ENCODE peak calls at places on chromosomes 11 and 22, in nine cellular contexts. One of them, this sample, is unnamed.

GRCh38 chr11:67644472-67645418 is 5.2 kb upstream of the TBX10 start:
- DNase-seq in pulmonary artery endothelial cell: no peak
- DNase-seq in activated T-helper 1 cell treated with anti-CD3 and anti-CD28 coated beads, Interleukin-12 subunit alpha, Interleukin-12 subunit beta, Interleukin-2, Interleukin-4 antibody, amounts not matched to agents 30 ng/mL and 10 ng/mL and 1 ng/mL, durations not matched to agents 14 hours and 24 hours and 36 hours: no peak
- DNase-seq in Ammon's horn: no peak
- DNase-seq in type B pancreatic cell: no peak
- DNase-seq in stimulated activated naive CD8-positive, alpha-beta T cell treated with anti-CD3 and anti-CD28 coated beads, Interleukin-15, amount 100 ng/mL, for 72 hours: no peak
- DNase-seq in CD4-positive, alpha-beta T cell: no peak
- DNase-seq in Right ventricle myocardium superior: no peak
- DNase-seq in GM04504: no peak
- DNase-seq in this sample: no peak

GRCh38 chr22:37804886-37805857 is 2.6 kb upstream of the GCAT start:
- DNase-seq in type B pancreatic cell: peak
- DNase-seq in Right ventricle myocardium superior: peak
- DNase-seq in activated T-helper 1 cell treated with anti-CD3 and anti-CD28 coated beads, Interleukin-12 subunit alpha, Interleukin-12 subunit beta, Interleukin-2, Interleukin-4 antibody, amounts not matched to agents 30 ng/mL and 10 ng/mL and 1 ng/mL, durations not matched to agents 14 hours and 24 hours and 36 hours: peak
- DNase-seq in stimulated activated naive CD8-positive, alpha-beta T cell treated with anti-CD3 and anti-CD28 coated beads, Interleukin-15, amount 100 ng/mL, for 72 hours: peak
- DNase-seq in Ammon's horn: peak
- DNase-seq in GM04504: peak
- DNase-seq in pulmonary artery endothelial cell: peak
- DNase-seq in CD4-positive, alpha-beta T cell: peak
- DNase-seq in this sample: peak

GRCh38 chr11:113446112-113446511 is 29.1 kb downstream of the DRD2 start:
- DNase-seq in Ammon's horn: no peak
- DNase-seq in type B pancreatic cell: no peak
- DNase-seq in CD4-positive, alpha-beta T cell: no peak
- DNase-seq in GM04504: no peak
- DNase-seq in Right ventricle myocardium superior: no peak
- DNase-seq in activated T-helper 1 cell treated with anti-CD3 and anti-CD28 coated beads, Interleukin-12 subunit alpha, Interleukin-12 subunit beta, Interleukin-2, Interleukin-4 antibody, amounts not matched to agents 30 ng/mL and 10 ng/mL and 1 ng/mL, durations not matched to agents 14 hours and 24 hours and 36 hours: no peak
- DNase-seq in stimulated activated naive CD8-positive, alpha-beta T cell treated with anti-CD3 and anti-CD28 coated beads, Interleukin-15, amount 100 ng/mL, for 72 hours: no peak
- DNase-seq in pulmonary artery endothelial cell: no peak
- DNase-seq in this sample: no peak

GRCh38 chr22:45552580-45553332 is 50.1 kb downstream of the FBLN1 start:
- DNase-seq in CD4-positive, alpha-beta T cell: no peak
- DNase-seq in pulmonary artery endothelial cell: no peak
- DNase-seq in stimulated activated naive CD8-positive, alpha-beta T cell treated with anti-CD3 and anti-CD28 coated beads, Interleukin-15, amount 100 ng/mL, for 72 hours: no peak
- DNase-seq in Ammon's horn: peak
- DNase-seq in activated T-helper 1 cell treated with anti-CD3 and anti-CD28 coated beads, Interleukin-12 subunit alpha, Interleukin-12 subunit beta, Interleukin-2, Interleukin-4 antibody, amounts not matched to agents 30 ng/mL and 10 ng/mL and 1 ng/mL, durations not matched to agents 14 hours and 24 hours and 36 hours: no peak
- DNase-seq in Right ventricle myocardium superior: peak
- DNase-seq in GM04504: peak
- DNase-seq in type B pancreatic cell: no peak
- DNase-seq in this sample: no peak

GRCh38 chr11:17208257-17208999 is 642 bp upstream of the PIK3C2A start:
- DNase-seq in CD4-positive, alpha-beta T cell: no peak
- DNase-seq in Ammon's horn: peak
- DNase-seq in type B pancreatic cell: no peak
- DNase-seq in activated T-helper 1 cell treated with anti-CD3 and anti-CD28 coated beads, Interleukin-12 subunit alpha, Interleukin-12 subunit beta, Interleukin-2, Interleukin-4 antibody, amounts not matched to agents 30 ng/mL and 10 ng/mL and 1 ng/mL, durations not matched to agents 14 hours and 24 hours and 36 hours: no peak
- DNase-seq in stimulated activated naive CD8-positive, alpha-beta T cell treated with anti-CD3 and anti-CD28 coated beads, Interleukin-15, amount 100 ng/mL, for 72 hours: peak
- DNase-seq in GM04504: no peak
- DNase-seq in pulmonary artery endothelial cell: peak
- DNase-seq in Right ventricle myocardium superior: no peak
- DNase-seq in this sample: peak

GRCh38 chr11:120011836-120012235 is 126.1 kb downstream of the TRIM29 start:
- DNase-seq in stimulated activated naive CD8-positive, alpha-beta T cell treated with anti-CD3 and anti-CD28 coated beads, Interleukin-15, amount 100 ng/mL, for 72 hours: no peak
- DNase-seq in activated T-helper 1 cell treated with anti-CD3 and anti-CD28 coated beads, Interleukin-12 subunit alpha, Interleukin-12 subunit beta, Interleukin-2, Interleukin-4 antibody, amounts not matched to agents 30 ng/mL and 10 ng/mL and 1 ng/mL, durations not matched to agents 14 hours and 24 hours and 36 hours: no peak
- DNase-seq in Right ventricle myocardium superior: no peak
- DNase-seq in type B pancreatic cell: no peak
- DNase-seq in GM04504: no peak
- DNase-seq in Ammon's horn: peak
- DNase-seq in CD4-positive, alpha-beta T cell: no peak
- DNase-seq in pulmonary artery endothelial cell: no peak
- DNase-seq in this sample: no peak

GRCh38 chr11:118435233-118435892 is 929 bp upstream of the KMT2A start:
- DNase-seq in CD4-positive, alpha-beta T cell: peak
- DNase-seq in activated T-helper 1 cell treated with anti-CD3 and anti-CD28 coated beads, Interleukin-12 subunit alpha, Interleukin-12 subunit beta, Interleukin-2, Interleukin-4 antibody, amounts not matched to agents 30 ng/mL and 10 ng/mL and 1 ng/mL, durations not matched to agents 14 hours and 24 hours and 36 hours: peak
- DNase-seq in pulmonary artery endothelial cell: no peak
- DNase-seq in Right ventricle myocardium superior: peak
- DNase-seq in stimulated activated naive CD8-positive, alpha-beta T cell treated with anti-CD3 and anti-CD28 coated beads, Interleukin-15, amount 100 ng/mL, for 72 hours: peak
- DNase-seq in Ammon's horn: peak
- DNase-seq in type B pancreatic cell: peak
- DNase-seq in GM04504: no peak
- DNase-seq in this sample: no peak

GRCh38 chr11:77127969-77128691 is at the start of gene MYO7A:
- DNase-seq in CD4-positive, alpha-beta T cell: no peak
- DNase-seq in stimulated activated naive CD8-positive, alpha-beta T cell treated with anti-CD3 and anti-CD28 coated beads, Interleukin-15, amount 100 ng/mL, for 72 hours: no peak
- DNase-seq in type B pancreatic cell: no peak
- DNase-seq in pulmonary artery endothelial cell: no peak
- DNase-seq in GM04504: no peak
- DNase-seq in Ammon's horn: peak
- DNase-seq in Right ventricle myocardium superior: peak
- DNase-seq in activated T-helper 1 cell treated with anti-CD3 and anti-CD28 coated beads, Interleukin-12 subunit alpha, Interleukin-12 subunit beta, Interleukin-2, Interleukin-4 antibody, amounts not matched to agents 30 ng/mL and 10 ng/mL and 1 ng/mL, durations not matched to agents 14 hours and 24 hours and 36 hours: no peak
- DNase-seq in this sample: no peak

GRCh38 chr22:30490399-30490798 is 15.1 kb downstream of the SEC14L4 start:
- DNase-seq in GM04504: no peak
- DNase-seq in Right ventricle myocardium superior: no peak
- DNase-seq in type B pancreatic cell: no peak
- DNase-seq in stimulated activated naive CD8-positive, alpha-beta T cell treated with anti-CD3 and anti-CD28 coated beads, Interleukin-15, amount 100 ng/mL, for 72 hours: no peak
- DNase-seq in CD4-positive, alpha-beta T cell: no peak
- DNase-seq in pulmonary artery endothelial cell: no peak
- DNase-seq in Ammon's horn: no peak
- DNase-seq in activated T-helper 1 cell treated with anti-CD3 and anti-CD28 coated beads, Interleukin-12 subunit alpha, Interleukin-12 subunit beta, Interleukin-2, Interleukin-4 antibody, amounts not matched to agents 30 ng/mL and 10 ng/mL and 1 ng/mL, durations not matched to agents 14 hours and 24 hours and 36 hours: no peak
- DNase-seq in this sample: no peak

GRCh38 chr11:9990221-9990973 is 303.6 kb downstream of the SBF2 start:
- DNase-seq in pulmonary artery endothelial cell: no peak
- DNase-seq in Ammon's horn: no peak
- DNase-seq in type B pancreatic cell: no peak
- DNase-seq in CD4-positive, alpha-beta T cell: no peak
- DNase-seq in activated T-helper 1 cell treated with anti-CD3 and anti-CD28 coated beads, Interleukin-12 subunit alpha, Interleukin-12 subunit beta, Interleukin-2, Interleukin-4 antibody, amounts not matched to agents 30 ng/mL and 10 ng/mL and 1 ng/mL, durations not matched to agents 14 hours and 24 hours and 36 hours: no peak
- DNase-seq in Right ventricle myocardium superior: no peak
- DNase-seq in stimulated activated naive CD8-positive, alpha-beta T cell treated with anti-CD3 and anti-CD28 coated beads, Interleukin-15, amount 100 ng/mL, for 72 hours: no peak
- DNase-seq in GM04504: peak
- DNase-seq in this sample: no peak

GRCh38 chr11:61153593-61154090 is 7.6 kb downstream of the VPS37C start:
- DNase-seq in stimulated activated naive CD8-positive, alpha-beta T cell treated with anti-CD3 and anti-CD28 coated beads, Interleukin-15, amount 100 ng/mL, for 72 hours: no peak
- DNase-seq in Ammon's horn: no peak
- DNase-seq in Right ventricle myocardium superior: no peak
- DNase-seq in CD4-positive, alpha-beta T cell: no peak
- DNase-seq in activated T-helper 1 cell treated with anti-CD3 and anti-CD28 coated beads, Interleukin-12 subunit alpha, Interleukin-12 subunit beta, Interleukin-2, Interleukin-4 antibody, amounts not matched to agents 30 ng/mL and 10 ng/mL and 1 ng/mL, durations not matched to agents 14 hours and 24 hours and 36 hours: no peak
- DNase-seq in pulmonary artery endothelial cell: no peak
- DNase-seq in GM04504: no peak
- DNase-seq in type B pancreatic cell: no peak
- DNase-seq in this sample: no peak

GRCh38 chr11:73210916-73211667 is 7.0 kb upstream of the P2RY2 start:
- DNase-seq in stimulated activated naive CD8-positive, alpha-beta T cell treated with anti-CD3 and anti-CD28 coated beads, Interleukin-15, amount 100 ng/mL, for 72 hours: no peak
- DNase-seq in type B pancreatic cell: no peak
- DNase-seq in CD4-positive, alpha-beta T cell: no peak
- DNase-seq in activated T-helper 1 cell treated with anti-CD3 and anti-CD28 coated beads, Interleukin-12 subunit alpha, Interleukin-12 subunit beta, Interleukin-2, Interleukin-4 antibody, amounts not matched to agents 30 ng/mL and 10 ng/mL and 1 ng/mL, durations not matched to agents 14 hours and 24 hours and 36 hours: no peak
- DNase-seq in pulmonary artery endothelial cell: no peak
- DNase-seq in Right ventricle myocardium superior: no peak
- DNase-seq in GM04504: no peak
- DNase-seq in Ammon's horn: no peak
- DNase-seq in this sample: no peak

GRCh38 chr22:27919943-27920755 is 1.1 kb upstream of the PITPNB start:
- DNase-seq in type B pancreatic cell: no peak
- DNase-seq in stimulated activated naive CD8-positive, alpha-beta T cell treated with anti-CD3 and anti-CD28 coated beads, Interleukin-15, amount 100 ng/mL, for 72 hours: no peak
- DNase-seq in CD4-positive, alpha-beta T cell: no peak
- DNase-seq in Ammon's horn: peak
- DNase-seq in pulmonary artery endothelial cell: peak
- DNase-seq in activated T-helper 1 cell treated with anti-CD3 and anti-CD28 coated beads, Interleukin-12 subunit alpha, Interleukin-12 subunit beta, Interleukin-2, Interleukin-4 antibody, amounts not matched to agents 30 ng/mL and 10 ng/mL and 1 ng/mL, durations not matched to agents 14 hours and 24 hours and 36 hours: no peak
- DNase-seq in GM04504: peak
- DNase-seq in Right ventricle myocardium superior: no peak
- DNase-seq in this sample: no peak

GRCh38 chr11:9232482-9232881 is 32.7 kb downstream of the DENND5A start:
- DNase-seq in type B pancreatic cell: no peak
- DNase-seq in GM04504: no peak
- DNase-seq in CD4-positive, alpha-beta T cell: no peak
- DNase-seq in Ammon's horn: peak
- DNase-seq in Right ventricle myocardium superior: no peak
- DNase-seq in activated T-helper 1 cell treated with anti-CD3 and anti-CD28 coated beads, Interleukin-12 subunit alpha, Interleukin-12 subunit beta, Interleukin-2, Interleukin-4 antibody, amounts not matched to agents 30 ng/mL and 10 ng/mL and 1 ng/mL, durations not matched to agents 14 hours and 24 hours and 36 hours: no peak
- DNase-seq in pulmonary artery endothelial cell: no peak
- DNase-seq in stimulated activated naive CD8-positive, alpha-beta T cell treated with anti-CD3 and anti-CD28 coated beads, Interleukin-15, amount 100 ng/mL, for 72 hours: no peak
- DNase-seq in this sample: no peak

GRCh38 chr22:37686002-37686982 is at the start of gene NOL12:
- DNase-seq in pulmonary artery endothelial cell: peak
- DNase-seq in CD4-positive, alpha-beta T cell: peak
- DNase-seq in stimulated activated naive CD8-positive, alpha-beta T cell treated with anti-CD3 and anti-CD28 coated beads, Interleukin-15, amount 100 ng/mL, for 72 hours: peak
- DNase-seq in activated T-helper 1 cell treated with anti-CD3 and anti-CD28 coated beads, Interleukin-12 subunit alpha, Interleukin-12 subunit beta, Interleukin-2, Interleukin-4 antibody, amounts not matched to agents 30 ng/mL and 10 ng/mL and 1 ng/mL, durations not matched to agents 14 hours and 24 hours and 36 hours: peak
- DNase-seq in Ammon's horn: peak
- DNase-seq in type B pancreatic cell: peak
- DNase-seq in GM04504: peak
- DNase-seq in Right ventricle myocardium superior: peak
- DNase-seq in this sample: peak

GRCh38 chr11:118661425-118662301 is 17.8 kb downstream of the TREH start:
- DNase-seq in stimulated activated naive CD8-positive, alpha-beta T cell treated with anti-CD3 and anti-CD28 coated beads, Interleukin-15, amount 100 ng/mL, for 72 hours: no peak
- DNase-seq in pulmonary artery endothelial cell: no peak
- DNase-seq in type B pancreatic cell: no peak
- DNase-seq in GM04504: no peak
- DNase-seq in Ammon's horn: no peak
- DNase-seq in CD4-positive, alpha-beta T cell: no peak
- DNase-seq in activated T-helper 1 cell treated with anti-CD3 and anti-CD28 coated beads, Interleukin-12 subunit alpha, Interleukin-12 subunit beta, Interleukin-2, Interleukin-4 antibody, amounts not matched to agents 30 ng/mL and 10 ng/mL and 1 ng/mL, durations not matched to agents 14 hours and 24 hours and 36 hours: no peak
- DNase-seq in Right ventricle myocardium superior: no peak
- DNase-seq in this sample: no peak

GRCh38 chr22:46293591-46294260 is 2.9 kb upstream of the GTSE1 start:
- DNase-seq in Right ventricle myocardium superior: peak
- DNase-seq in CD4-positive, alpha-beta T cell: no peak
- DNase-seq in pulmonary artery endothelial cell: no peak
- DNase-seq in stimulated activated naive CD8-positive, alpha-beta T cell treated with anti-CD3 and anti-CD28 coated beads, Interleukin-15, amount 100 ng/mL, for 72 hours: no peak
- DNase-seq in GM04504: peak
- DNase-seq in type B pancreatic cell: no peak
- DNase-seq in activated T-helper 1 cell treated with anti-CD3 and anti-CD28 coated beads, Interleukin-12 subunit alpha, Interleukin-12 subunit beta, Interleukin-2, Interleukin-4 antibody, amounts not matched to agents 30 ng/mL and 10 ng/mL and 1 ng/mL, durations not matched to agents 14 hours and 24 hours and 36 hours: no peak
- DNase-seq in Ammon's horn: peak
- DNase-seq in this sample: no peak